ENCODE peak calls at places on chromosomes 16 and 17, in ten cellular contexts. M is uterus; L is psoas muscle; V is AG09309; N is AG04450; T is endothelial cell of umbilical vein; F is activated CD8-positive, alpha-beta T cell treated with anti-CD3 and anti-CD28 coated beads for 36 hours; S is B cell; H is HepG2; Q is right lobe of liver. E is an unnamed sample.

GRCh38 chr17:43790311-43790940 is 10.2 kb downstream of the CFAP97D1 start:
- DNase-seq in M (no peak), L (no peak), V (no peak), N (no peak), T (no peak), F (no peak), S (no peak), H (peak; percentile 26), Q (no peak), E (no peak)

GRCh38 chr17:47957591-47958490 is at the start of gene PRR15L:
- DNase-seq in M (no peak), L (no peak), V (no peak), N (no peak), T (no peak), F (no peak), S (no peak), H (no peak), Q (no peak), E (no peak)

GRCh38 chr16:75861981-75862380 is 135.7 kb upstream of the CPHXL start:
- DNase-seq in M (no peak), L (no peak), V (no peak), N (no peak), T (no peak), F (no peak), S (no peak), H (no peak), Q (no peak), E (no peak)

GRCh38 chr16:55836158-55836611 is 3.3 kb upstream of the CES1 start:
- DNase-seq in M (no peak), L (no peak), V (no peak), N (no peak), T (no peak), F (no peak), S (no peak), H (peak; percentile 50), Q (peak; percentile 87), E (no peak)

GRCh38 chr17:73643012-73643845 is 1.0 kb downstream of the SDK2 start:
- DNase-seq in M (no peak), L (peak; percentile 50), V (no peak), N (no peak), T (no peak), F (peak; percentile 46), S (no peak), H (no peak), Q (no peak), E (peak; percentile 61)

GRCh38 chr16:85574672-85575475 is 38.2 kb upstream of the GSE1 start:
- DNase-seq in M (no peak), L (no peak), V (no peak), N (no peak), T (no peak), F (no peak), S (no peak), H (no peak), Q (no peak), E (no peak)

GRCh38 chr16:14003119-14003570 is 68.0 kb upstream of the MRTFB start:
- DNase-seq in M (peak; percentile 57), L (peak; percentile 74), V (no peak), N (no peak), T (peak; percentile 29), F (no peak), S (no peak), H (no peak), Q (no peak), E (no peak)

GRCh38 chr16:57620316-57621231 is 7.9 kb upstream of the ADGRG1 start:
- DNase-seq in M (peak; percentile 12), L (peak; percentile 48), V (no peak), N (no peak), T (no peak), F (no peak), S (no peak), H (no peak), Q (no peak), E (no peak)

GRCh38 chr16:46882304-46882939 is 1.7 kb upstream of the GPT2 start:
- DNase-seq in M (no peak), L (no peak), V (no peak), N (no peak), T (no peak), F (no peak), S (no peak), H (peak; percentile 96), Q (no peak), E (no peak)

GRCh38 chr17:82933006-82933310 is 93.1 kb upstream of the ZNF750 start:
- DNase-seq in M (peak; percentile 11), L (peak; percentile 28), V (no peak), N (no peak), T (no peak), F (no peak), S (no peak), H (no peak), Q (peak; percentile 34), E (no peak)

GRCh38 chr17:68341482-68341881 is 50.2 kb downstream of the ARSG start:
- DNase-seq in M (no peak), L (no peak), V (no peak), N (no peak), T (no peak), F (no peak), S (no peak), H (no peak), Q (no peak), E (no peak)

GRCh38 chr17:38867179-38867994 is 2.5 kb upstream of the LASP1 start:
- DNase-seq in M (peak; percentile 77), L (no peak), V (no peak), N (no peak), T (peak; percentile 66), F (peak; percentile 84), S (peak; percentile 72), H (peak; percentile 77), Q (peak; percentile 47), E (no peak)

DNA sequence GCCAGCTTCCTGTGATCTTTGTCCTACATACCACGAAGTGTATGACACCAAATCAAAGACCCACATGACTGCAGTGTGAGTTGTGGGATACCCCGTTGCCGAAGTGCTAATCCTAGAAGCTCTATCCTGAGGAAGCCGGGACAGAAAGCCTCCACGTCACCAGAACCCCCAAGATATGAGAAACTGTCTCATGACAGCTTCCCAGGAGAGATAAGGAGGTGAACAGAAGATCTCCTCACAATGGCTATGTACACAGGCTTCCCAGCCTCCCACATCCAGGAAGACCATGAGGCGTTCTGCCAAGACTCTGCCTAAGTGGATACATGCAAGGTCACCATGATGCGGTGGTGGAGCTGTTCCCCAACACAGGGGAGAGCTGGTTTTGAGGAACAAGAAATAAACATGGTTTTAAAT is 37.1 kb downstream of the TRIM25 start:
- DNase-seq in M (no peak), L (no peak), V (no peak), N (no peak), T (no peak), F (no peak), S (no peak), H (no peak), Q (no peak), E (no peak)
- TF ChIP-seq CTCF in M (no peak), L (no peak), V (no peak), N (no peak), T (no peak), F (no peak), S (no peak), H (no peak), Q (no peak), E (no peak)

GRCh38 chr17:80397686-80398085 is 17.3 kb upstream of the ENDOV start:
- DNase-seq in M (no peak), L (no peak), V (no peak), N (no peak), T (no peak), F (no peak), S (no peak), H (no peak), Q (no peak), E (no peak)
- TF ChIP-seq CTCF in M (no peak), L (no peak), V (no peak), N (no peak), T (no peak), F (no peak), S (no peak), H (no peak), Q (no peak), E (no peak)

DNA sequence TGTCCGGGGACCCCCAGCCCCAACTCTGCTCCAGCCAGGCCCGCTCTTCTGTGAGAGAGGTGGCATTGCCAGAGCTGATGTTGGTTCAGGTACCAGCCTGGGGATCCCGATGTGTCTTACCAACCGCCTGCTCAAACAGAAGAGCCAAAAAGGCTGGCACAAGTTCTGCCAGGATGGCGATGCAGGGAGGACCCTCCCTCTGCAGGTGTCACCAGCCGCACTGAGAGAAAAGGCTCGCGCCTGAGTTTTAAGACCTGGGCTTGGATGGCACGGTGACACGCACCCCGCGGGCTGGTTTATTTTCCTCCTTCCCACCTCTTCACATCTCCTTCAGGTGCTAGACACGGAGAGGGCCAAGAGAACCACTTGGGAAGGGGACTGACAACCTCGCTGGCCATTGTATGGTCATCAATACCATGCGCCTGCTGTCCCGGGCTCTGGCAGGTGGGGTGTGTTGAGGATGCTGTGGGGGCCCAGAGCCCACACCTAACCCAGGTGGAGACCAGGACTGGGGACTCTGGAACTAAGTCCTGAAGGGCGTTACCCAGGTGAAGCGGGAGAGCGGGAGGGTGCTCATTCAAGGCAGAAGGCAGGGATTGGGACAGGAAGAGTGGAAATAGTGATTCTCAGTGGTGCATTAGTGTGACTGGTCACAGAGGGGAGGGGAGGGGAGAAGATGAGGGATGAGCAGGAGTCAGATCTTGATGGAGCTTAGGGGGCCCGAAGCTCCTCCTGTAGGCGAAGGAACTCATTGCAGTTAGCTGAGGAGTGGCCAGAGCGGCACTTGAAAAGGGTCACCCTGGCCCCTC is 16.3 kb downstream of the FOXJ1 start:
- DNase-seq in M (no peak), L (no peak), V (no peak), N (no peak), T (no peak), F (peak; percentile 51), S (no peak), H (no peak), Q (no peak), E (peak; percentile 9)
- TF ChIP-seq CTCF in M (no peak), L (no peak), V (peak; percentile 26), N (peak; percentile 44), T (no peak), F (peak; percentile 58), S (peak; percentile 19), H (peak; percentile 48), Q (no peak), E (no peak)

GRCh38 chr17:19977360-19978205 is at the start of gene AKAP10:
- DNase-seq in M (peak; percentile 91), L (peak; percentile 97), V (peak; percentile 17), N (peak; percentile 30), T (peak; percentile 79), F (peak; percentile 97), S (peak; percentile 94), H (peak; percentile 76), Q (peak; percentile 96), E (peak; percentile 96)

GRCh38 chr17:19975601-19976000 is 2.0 kb downstream of the AKAP10 start:
- DNase-seq in M (no peak), L (no peak), V (no peak), N (no peak), T (no peak), F (no peak), S (no peak), H (no peak), Q (no peak), E (no peak)

GRCh38 chr17:19978803-19979202 is 1.2 kb upstream of the AKAP10 start:
- DNase-seq in M (no peak), L (no peak), V (no peak), N (no peak), T (no peak), F (peak; percentile 9), S (no peak), H (no peak), Q (no peak), E (no peak)

GRCh38 chr17:19979917-19980770 is 2.5 kb upstream of the AKAP10 start:
- DNase-seq in M (no peak), L (peak; percentile 67), V (no peak), N (no peak), T (peak; percentile 35), F (no peak), S (no peak), H (no peak), Q (peak; percentile 60), E (no peak)

GRCh38 chr17:19978206-19978802 is 676 bp upstream of the AKAP10 start:
- DNase-seq in M (no peak), L (no peak), V (no peak), N (no peak), T (no peak), F (peak; percentile 65), S (peak; percentile 68), H (no peak), Q (no peak), E (peak; percentile 53)
- TF ChIP-seq CTCF in M (no peak), L (no peak), V (no peak), N (no peak), T (no peak), F (no peak), S (peak; percentile 10), H (no peak), Q (no peak), E (no peak)